ENCODE peak calls at places on chromosomes 13 and 19, in six cellular contexts. O is omental fat pad; F is HEK293T; M is GM19239; Q is activated T-cell treated with anti-CD3 and anti-CD28 coated beads, Interleukin-2, amount 50 U/mL, for 72 hours; L is uterus. I is an unnamed sample.

GRCh38 chr19:2365201-2365970 is 5.3 kb downstream of the TMPRSS9 start:
- DNase-seq in O (no peak), F (no peak), M (no peak), Q (no peak), L (no peak), I (no peak)

GRCh38 chr19:2415281-2415972 is 12.0 kb downstream of the TIMM13 start:
- DNase-seq in O (no peak), F (no peak), M (no peak), Q (no peak), L (no peak), I (no peak)

GRCh38 chr13:69946443-69946955 is 161.1 kb upstream of the ATXN8OS start:
- DNase-seq in O (no peak), F (no peak), M (no peak), Q (no peak), L (no peak), I (no peak)

GRCh38 chr13:23621316-23621645 is 51.1 kb downstream of the TNFRSF19 start:
- DNase-seq in O (no peak), F (no peak), M (no peak), Q (peak), L (no peak), I (no peak)

GRCh38 chr19:43639507-43640423 is at the start of gene CADM4:
- DNase-seq in O (no peak), F (peak), M (peak), Q (peak), L (peak), I (peak)

GRCh38 chr19:1847684-1848398 is 442 bp downstream of the REXO1 start:
- DNase-seq in O (no peak), F (peak), M (no peak), Q (peak), L (no peak), I (no peak)

GRCh38 chr19:43522929-43523328 is 4.1 kb downstream of the ETHE1 start:
- DNase-seq in O (no peak), F (no peak), M (no peak), Q (no peak), L (no peak), I (peak)

GRCh38 chr19:55539082-55539715 is 2.3 kb upstream of the SBK2 start:
- DNase-seq in O (no peak), F (no peak), M (no peak), Q (no peak), L (no peak), I (no peak)

GRCh38 chr13:76832258-76832988 is 53.8 kb downstream of the KCTD12 start:
- DNase-seq in O (no peak), F (no peak), M (no peak), Q (no peak), L (no peak), I (no peak)

GRCh38 chr19:44401108-44401786 is at the start of gene ZNF285:
- DNase-seq in O (peak), F (peak), M (peak), Q (peak), L (peak), I (peak)

GRCh38 chr13:113551081-113552000 is 33.2 kb upstream of the TFDP1 start:
- DNase-seq in O (no peak), F (no peak), M (no peak), Q (no peak), L (no peak), I (peak)

GRCh38 chr19:52923782-52924593 is 760 bp upstream of the ZNF888 start:
- DNase-seq in O (no peak), F (no peak), M (no peak), Q (no peak), L (peak), I (no peak)

GRCh38 chr19:50362656-50363424 is 2.6 kb downstream of the NAPSA start:
- DNase-seq in O (no peak), F (no peak), M (no peak), Q (peak), L (no peak), I (no peak)

GRCh38 chr19:41354343-41354974 is 737 bp upstream of the TGFB1 start:
- DNase-seq in O (no peak), F (no peak), M (no peak), Q (peak), L (no peak), I (no peak)

GRCh38 chr19:17703823-17704463 is 15.3 kb upstream of the MAP1S start:
- DNase-seq in O (peak), F (peak), M (peak), Q (peak), L (no peak), I (no peak)

GRCh38 chr13:40315416-40316064 is 350.9 kb downstream of the FOXO1 start:
- DNase-seq in O (no peak), F (no peak), M (no peak), Q (peak), L (peak), I (no peak)

GRCh38 chr13:42066542-42066941 is 18.1 kb downstream of the DGKH start:
- DNase-seq in O (no peak), F (no peak), M (no peak), Q (no peak), L (no peak), I (no peak)

GRCh38 chr19:4676955-4677731 is 7.0 kb upstream of the MYDGF start:
- DNase-seq in O (no peak), F (peak), M (no peak), Q (peak), L (no peak), I (no peak)

GRCh38 chr19:29795882-29796523 is 15.8 kb upstream of the CCNE1 start:
- DNase-seq in O (no peak), F (no peak), M (no peak), Q (no peak), L (no peak), I (no peak)

GRCh38 chr13:26601669-26602068 is 44.2 kb downstream of the WASF3 start:
- DNase-seq in O (no peak), F (no peak), M (peak), Q (no peak), L (no peak), I (no peak)

GRCh38 chr13:35817642-35818576 is 313.3 kb downstream of the DCLK1 start:
- DNase-seq in O (no peak), F (no peak), M (no peak), Q (no peak), L (no peak), I (no peak)

GRCh38 chr13:112697756-112698655 is 8.2 kb downstream of the ATP11A start:
- DNase-seq in O (no peak), F (no peak), M (no peak), Q (no peak), L (no peak), I (peak)

GRCh38 chr13:52356327-52356726 is 49.6 kb downstream of the THSD1 start:
- DNase-seq in O (no peak), F (no peak), M (no peak), Q (no peak), L (no peak), I (no peak)

GRCh38 chr13:79445968-79446645 is 34.8 kb upstream of the NDFIP2 start:
- DNase-seq in O (no peak), F (no peak), M (no peak), Q (peak), L (no peak), I (no peak)

GRCh38 chr13:110008816-110009215 is 222.4 kb upstream of the IRS2 start:
- DNase-seq in O (no peak), F (no peak), M (no peak), Q (no peak), L (no peak), I (no peak)

GRCh38 chr13:105048685-105049084 is 1486.8 kb downstream of the EFNB2 start:
- DNase-seq in O (no peak), F (no peak), M (no peak), Q (no peak), L (no peak), I (no peak)

GRCh38 chr19:7417671-7418324 is 69.1 kb downstream of the ARHGEF18 start:
- DNase-seq in O (no peak), F (no peak), M (no peak), Q (no peak), L (no peak), I (no peak)

GRCh38 chr19:5964816-5965565 is 12.9 kb downstream of the RANBP3 start:
- DNase-seq in O (no peak), F (no peak), M (no peak), Q (no peak), L (no peak), I (no peak)

GRCh38 chr13:95714142-95714832 is 37.3 kb downstream of the DNAJC3 start:
- DNase-seq in O (no peak), F (no peak), M (no peak), Q (no peak), L (no peak), I (no peak)